ENCODE peak calls at places on chromosomes 12 and 14, in six cellular contexts. K is left ventricle myocardium inferior, W is thyroid gland, U is neural crest cell, R is body of pancreas, D is HCT116. G is an unnamed sample.
A peak's percentile ranks its signal among the peaks of the same experiment; 100 is the strongest.

GRCh38 chr12:6215932-6216494 is 15.8 kb downstream of the CD9 start:
- DNase-seq in K (no peak), W (peak; percentile 99), U (no peak), R (peak; percentile 84), D (peak; percentile 93), G (peak; percentile 100)

GRCh38 chr14:72904840-72905561 is 11.1 kb upstream of the DPF3 start:
- DNase-seq in K (peak; percentile 41), W (peak; percentile 54), U (peak; percentile 57), R (peak; percentile 63), D (peak; percentile 44), G (no peak)

GRCh38 chr14:36805116-36805515 is 143.5 kb downstream of the PAX9 start:
- DNase-seq in K (peak; percentile 34), W (no peak), U (no peak), R (no peak), D (no peak), G (no peak)

GRCh38 chr14:72677664-72678063 is 216.2 kb downstream of the DPF3 start:
- DNase-seq in K (no peak), W (no peak), U (no peak), R (no peak), D (no peak), G (no peak)

GRCh38 chr12:46678441-46678840 is 147.4 kb downstream of the SLC38A4 start:
- DNase-seq in K (no peak), W (no peak), U (no peak), R (no peak), D (no peak), G (no peak)

GRCh38 chr14:24123465-24124417 is 6.7 kb upstream of the FITM1 start:
- DNase-seq in K (no peak), W (no peak), U (no peak), R (no peak), D (no peak), G (no peak)

GRCh38 chr14:65096323-65097089 is 5.8 kb downstream of the MAX start:
- DNase-seq in K (no peak), W (no peak), U (no peak), R (no peak), D (no peak), G (no peak)

GRCh38 chr14:49959822-49960408 is 67.0 kb downstream of the ARF6 start:
- DNase-seq in K (no peak), W (peak; percentile 79), U (no peak), R (no peak), D (no peak), G (no peak)

GRCh38 chr14:67551940-67552339 is 18.9 kb downstream of the PLEKHH1 start:
- DNase-seq in K (no peak), W (peak; percentile 41), U (no peak), R (no peak), D (no peak), G (no peak)

GRCh38 chr12:45124485-45125155 is 73.7 kb upstream of the DBX2 start:
- DNase-seq in K (no peak), W (no peak), U (no peak), R (no peak), D (no peak), G (no peak)

GRCh38 chr12:107320929-107321618 is 227.7 kb upstream of the CRY1 start:
- DNase-seq in K (no peak), W (peak; percentile 75), U (peak; percentile 8), R (no peak), D (no peak), G (no peak)

GRCh38 chr12:68222336-68222735 is 3.3 kb downstream of the IL26 start:
- DNase-seq in K (no peak), W (no peak), U (no peak), R (no peak), D (no peak), G (no peak)

GRCh38 chr14:42368234-42368633 is 761.6 kb downstream of the LRFN5 start:
- DNase-seq in K (no peak), W (no peak), U (no peak), R (no peak), D (no peak), G (no peak)

GRCh38 chr14:93857500-93857899 is 69.2 kb upstream of the PRIMA1 start:
- DNase-seq in K (no peak), W (peak; percentile 38), U (no peak), R (no peak), D (peak; percentile 3), G (no peak)

GRCh38 chr12:29726741-29727348 is 56.9 kb downstream of the TMTC1 start:
- DNase-seq in K (no peak), W (no peak), U (no peak), R (no peak), D (no peak), G (no peak)
- TF ChIP-seq CTCF in K (no peak), W (no peak), U (no peak), R (no peak), D (no peak), G (no peak)

GRCh38 chr12:121837680-121838079 is 21.0 kb downstream of the HPD start:
- DNase-seq in K (no peak), W (no peak), U (no peak), R (no peak), D (no peak), G (no peak)
- TF ChIP-seq CTCF in K (no peak), W (no peak), U (no peak), R (no peak), D (peak; percentile 6), G (no peak)

DNA sequence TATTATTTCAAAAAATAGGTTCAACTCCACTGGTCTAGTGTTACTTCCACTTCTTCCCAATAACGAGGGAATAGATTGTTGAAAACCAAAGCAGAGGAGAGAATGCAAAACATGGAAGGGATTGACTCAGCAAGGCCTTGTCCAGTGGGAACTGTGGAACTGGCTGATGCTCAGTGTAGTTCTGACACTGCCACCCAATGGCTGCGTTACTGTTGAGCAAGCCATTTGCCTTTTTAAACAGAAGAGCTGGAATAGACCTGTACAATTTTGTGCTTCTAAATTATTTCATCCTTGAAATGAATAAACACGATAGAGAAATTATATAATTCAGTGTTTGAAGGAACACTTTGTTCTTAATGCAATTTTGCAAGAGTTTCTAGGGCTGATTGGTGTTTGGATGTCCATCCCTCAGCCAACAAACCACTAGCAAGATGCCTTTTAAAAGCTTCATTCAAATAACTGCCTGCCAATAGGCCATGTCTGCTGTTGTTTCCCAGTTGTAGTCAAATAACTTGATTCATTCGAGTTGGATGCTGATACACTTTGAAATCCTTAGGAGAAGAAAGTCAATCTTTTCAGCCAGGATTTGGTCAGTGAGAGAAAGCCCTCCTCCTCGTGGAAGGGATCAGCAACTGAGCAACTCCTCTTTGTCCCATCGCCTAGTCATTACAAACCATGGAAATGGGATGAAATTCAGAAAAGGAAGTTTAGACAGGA is 7.2 kb upstream of the MGP start:
- DNase-seq in K (no peak), W (peak; percentile 45), U (no peak), R (peak; percentile 22), D (no peak), G (no peak)
- TF ChIP-seq CTCF in K (peak; percentile 29), W (no peak), U (no peak), R (no peak), D (no peak), G (no peak)

GRCh38 chr12:124507188-124508109 is 60.0 kb downstream of the NCOR2 start:
- DNase-seq in K (peak; percentile 73), W (no peak), U (no peak), R (no peak), D (no peak), G (no peak)

GRCh38 chr12:124509300-124509675 is 58.1 kb downstream of the NCOR2 start:
- DNase-seq in K (no peak), W (no peak), U (no peak), R (no peak), D (no peak), G (no peak)

GRCh38 chr12:124506832-124507153 is 60.6 kb downstream of the NCOR2 start:
- DNase-seq in K (no peak), W (no peak), U (no peak), R (no peak), D (no peak), G (no peak)

GRCh38 chr12:124509676-124510300 is 57.6 kb downstream of the NCOR2 start:
- DNase-seq in K (peak; percentile 79), W (peak; percentile 78), U (no peak), R (peak; percentile 61), D (no peak), G (peak; percentile 67)

GRCh38 chr12:124508323-124509096 is 58.9 kb downstream of the NCOR2 start:
- DNase-seq in K (no peak), W (no peak), U (no peak), R (no peak), D (no peak), G (no peak)
- TF ChIP-seq CTCF in K (no peak), W (no peak), U (no peak), R (no peak), D (peak; percentile 23), G (peak; percentile 1)

GRCh38 chr12:66252771-66253170 is 49.5 kb upstream of the HELB start:
- DNase-seq in K (no peak), W (no peak), U (no peak), R (no peak), D (no peak), G (no peak)
- TF ChIP-seq CTCF in K (no peak), W (no peak), U (no peak), R (no peak), D (no peak), G (no peak)

G was measured in kidney epithelial cell.